ENCODE peak calls at places on chromosomes 2 and 18, in nine cellular contexts. Y is M059J; V is NCI-H1436; J is effector memory CD8-positive, alpha-beta T cell; U is WTC11; E is GM10248; R is DND-41; L is HS-5; C is ovary. A is an unnamed sample.

GRCh38 chr2:97951155-97951670 is 44.5 kb downstream of the TMEM131 start:
- DNase-seq in C (no peak), V (no peak), L (no peak), J (no peak), R (no peak), Y (peak), E (no peak), U (no peak), A (no peak)

GRCh38 chr2:9558948-9559381 is 3.3 kb upstream of the ADAM17 start:
- DNase-seq in E (no peak), J (no peak), Y (peak), V (no peak), C (no peak), L (no peak), U (no peak), R (no peak), A (no peak)

GRCh38 chr18:65983750-65984149 is 232.9 kb downstream of the CDH7 start:
- DNase-seq in E (no peak), J (no peak), L (no peak), Y (no peak), R (no peak), U (no peak), V (no peak), C (no peak), A (no peak)

GRCh38 chr2:55051026-55051866 is 995 bp upstream of the RTN4 start:
- DNase-seq in Y (peak), V (no peak), J (no peak), U (no peak), C (peak), R (peak), E (no peak), L (peak), A (peak)

GRCh38 chr2:10534514-10535250 is 86.6 kb upstream of the ODC1 start:
- DNase-seq in V (no peak), C (no peak), J (no peak), R (no peak), E (no peak), U (no peak), L (no peak), Y (peak), A (no peak)

GRCh38 chr2:144513388-144514100 is 6.4 kb downstream of the ZEB2 start:
- DNase-seq in V (no peak), J (peak), L (no peak), C (peak), Y (no peak), R (no peak), E (no peak), U (no peak), A (peak)

GRCh38 chr18:67771271-67771670 is 254.8 kb upstream of the DSEL start:
- DNase-seq in V (no peak), E (no peak), J (no peak), L (peak), C (no peak), U (no peak), Y (peak), R (no peak), A (peak)

GRCh38 chr2:145220496-145220895 is 700.6 kb upstream of the ZEB2 start:
- DNase-seq in J (no peak), V (peak), C (no peak), L (no peak), U (no peak), Y (no peak), E (no peak), R (no peak), A (no peak)

GRCh38 chr18:31773774-31774476 is 13.2 kb upstream of the SLC25A52 start:
- DNase-seq in Y (no peak), C (no peak), E (no peak), V (no peak), J (no peak), R (no peak), L (no peak), U (no peak), A (no peak)

GRCh38 chr18:79507076-79507545 is 111.4 kb downstream of the NFATC1 start:
- DNase-seq in J (no peak), R (peak), E (no peak), C (peak), Y (peak), L (no peak), V (no peak), U (peak), A (peak)

GRCh38 chr2:127197475-127198385 is 22.4 kb downstream of the CYP27C1 start:
- DNase-seq in E (no peak), L (no peak), U (peak), V (peak), Y (peak), R (peak), C (peak), J (peak), A (peak)

GRCh38 chr2:44836174-44836573 is 105.3 kb upstream of the SIX3 start:
- DNase-seq in U (no peak), R (no peak), C (no peak), V (no peak), E (no peak), Y (peak), L (no peak), J (no peak), A (no peak)

GRCh38 chr2:240632291-240632670 is 7.0 kb downstream of the GPR35 start:
- DNase-seq in E (no peak), V (no peak), R (no peak), L (no peak), U (no peak), C (no peak), Y (no peak), J (no peak), A (no peak)

GRCh38 chr2:173427887-173428683 is 73.4 kb downstream of the CDCA7 start:
- DNase-seq in V (no peak), U (no peak), E (no peak), L (no peak), R (no peak), C (no peak), Y (peak), J (no peak), A (peak)

GRCh38 chr18:46475367-46475752 is 181.7 kb downstream of the LOXHD1 start:
- DNase-seq in J (no peak), R (no peak), C (no peak), Y (no peak), U (no peak), V (no peak), E (no peak), L (no peak), A (no peak)

GRCh38 chr2:26648516-26648915 is 7.3 kb upstream of the CIB4 start:
- DNase-seq in J (no peak), E (no peak), L (no peak), C (no peak), V (no peak), U (no peak), R (no peak), Y (no peak), A (no peak)

GRCh38 chr2:33317369-33318015 is 159.0 kb upstream of the RASGRP3 start:
- DNase-seq in V (no peak), J (no peak), L (no peak), E (no peak), R (no peak), U (no peak), C (no peak), Y (no peak), A (no peak)

GRCh38 chr2:71531522-71532047 is 78.2 kb downstream of the DYSF start:
- DNase-seq in E (no peak), U (no peak), Y (peak), L (peak), R (no peak), C (no peak), V (no peak), J (no peak), A (peak)

GRCh38 chr2:108377815-108378630 is at the start of gene SULT1C4:
- DNase-seq in U (peak), J (no peak), V (no peak), E (no peak), L (no peak), R (no peak), C (peak), Y (no peak), A (no peak)

GRCh38 chr18:31721596-31721995 is 37.2 kb upstream of the B4GALT6 start:
- DNase-seq in V (no peak), R (no peak), J (no peak), E (no peak), U (no peak), L (no peak), Y (no peak), C (no peak), A (no peak)